ENCODE peak calls at places on chromosomes 1 and 21, in seven cellular contexts. L is IMR-90, Y is OCI-LY7, M is HCT116, D is fibroblast of lung, Q is PC-3, C is neural progenitor cell. I is an unnamed sample. For H4K20me1 and H3K36me3, the result is how much of the 10 kb centered on the place peaks cover.

GRCh38 chr1:93419344-93419743 is 28.6 kb upstream of the FNBP1L start:
- DNase-seq in L (no peak), M (no peak), Y (no peak), C (no peak), D (no peak), Q (no peak), I (no peak)

GRCh38 chr1:198605880-198606458 is 32.9 kb upstream of the PTPRC start:
- DNase-seq in D (peak), Y (no peak), M (no peak), C (peak), L (no peak), Q (peak), I (no peak)

GRCh38 chr1:48673725-48674124 is 103.0 kb downstream of the BEND5 start:
- DNase-seq in C (peak), Q (peak), D (no peak), Y (peak), L (no peak), M (peak), I (no peak)

GRCh38 chr1:93605812-93606512 is 75.7 kb downstream of the BCAR3 start:
- DNase-seq in Y (no peak), M (no peak), C (no peak), Q (peak), L (peak), D (peak), I (no peak)

GRCh38 chr1:193070395-193070753 is 11.0 kb downstream of the RO60 start:
- DNase-seq in C (no peak), L (no peak), M (no peak), Y (peak), Q (no peak), D (no peak), I (no peak)

GRCh38 chr1:88063605-88064004 is 620.5 kb upstream of the PKN2 start:
- DNase-seq in M (no peak), Y (no peak), Q (peak), D (no peak), L (peak), C (no peak), I (no peak)

GRCh38 chr1:225250432-225250831 is 177.4 kb downstream of the LBR start:
- DNase-seq in D (peak), L (no peak), Y (no peak), M (no peak), Q (no peak), C (no peak), I (no peak)

GRCh38 chr1:41447995-41448770 is 36.3 kb downstream of the EDN2 start:
- DNase-seq in Y (no peak), D (no peak), Q (no peak), C (no peak), M (no peak), L (no peak), I (peak)

GRCh38 chr1:3775498-3776230 is 3.1 kb downstream of the SMIM1 start:
- DNase-seq in Y (peak), M (peak), D (peak), C (peak), L (peak), Q (peak), I (no peak)

GRCh38 chr1:199312626-199313025 is 673.8 kb downstream of the PTPRC start:
- DNase-seq in D (no peak), M (no peak), Y (no peak), L (no peak), C (no peak), Q (peak), I (no peak)

GRCh38 chr1:59361766-59362165 is 64.9 kb downstream of the FGGY start:
- DNase-seq in M (no peak), C (no peak), Q (no peak), D (peak), Y (no peak), L (no peak), I (no peak)

DNA sequence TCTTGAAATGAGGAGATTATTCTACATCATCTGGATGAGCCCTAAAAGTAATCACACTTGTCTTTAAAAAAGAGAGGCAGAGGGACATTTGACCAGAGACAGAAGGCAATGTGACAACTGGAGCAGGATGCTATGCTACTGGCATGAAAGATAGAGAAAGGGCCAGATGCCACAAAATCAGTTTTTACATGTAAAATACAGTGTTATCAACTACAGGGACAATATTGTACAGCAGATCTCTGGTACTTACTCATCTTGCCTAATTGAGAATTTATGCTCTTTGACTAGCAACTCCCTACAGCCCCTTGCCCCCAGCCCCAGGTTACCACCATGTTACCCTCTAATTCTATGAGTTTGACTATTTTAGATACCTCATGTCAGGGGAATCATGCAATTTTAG is 633.4 kb downstream of the LTN1 start:
- DNase-seq in Y (no peak), M (no peak), C (no peak), Q (no peak), D (no peak), L (no peak), I (no peak)
- H4K20me1 ChIP-seq in Y (under half), M (under half), C (under half), Q (under half), D (under half), L (under half), I (under half)

GRCh38 chr21:19510653-19511052 is 1107.1 kb upstream of the TMPRSS15 start:
- DNase-seq in L (no peak), M (no peak), C (no peak), D (no peak), Y (no peak), Q (no peak), I (no peak)
- TF ChIP-seq CTCF in L (no peak), M (no peak), C (no peak), D (no peak), Y (no peak), Q (no peak), I (no peak)

GRCh38 chr1:233157245-233157644 is 138.3 kb downstream of the PCNX2 start:
- DNase-seq in Q (no peak), Y (no peak), C (no peak), L (no peak), D (no peak), M (no peak), I (no peak)
- H3K36me3 ChIP-seq in Q (under half), Y (under half), C (under half), L (under half), D (under half), M (under half), I (under half)

DNA sequence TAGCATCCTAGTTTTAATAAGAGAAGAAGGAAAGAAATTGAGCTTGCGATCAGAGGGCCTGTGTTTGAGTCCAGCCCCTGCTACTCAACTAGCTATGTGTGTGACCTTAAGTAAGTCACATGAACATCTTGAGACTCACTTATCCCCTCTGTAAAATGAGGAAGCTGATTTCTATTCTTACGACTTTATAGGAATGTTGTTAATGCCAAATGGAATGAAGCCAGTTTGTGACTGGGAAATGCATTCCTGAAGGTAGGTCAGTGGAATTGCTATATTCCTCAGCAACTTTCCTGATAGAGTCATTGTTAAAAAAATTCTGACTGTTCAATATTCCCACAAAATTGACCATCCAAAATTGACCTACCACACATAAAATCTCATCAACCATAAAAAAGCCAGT is 14.9 kb downstream of the FASLG start:
- DNase-seq in M (no peak), L (peak), C (no peak), Y (no peak), Q (peak), D (peak), I (no peak)
- H4K20me1 ChIP-seq in M (under half), L (under half), C (under half), Y (under half), Q (under half), D (under half), I (under half)

DNA sequence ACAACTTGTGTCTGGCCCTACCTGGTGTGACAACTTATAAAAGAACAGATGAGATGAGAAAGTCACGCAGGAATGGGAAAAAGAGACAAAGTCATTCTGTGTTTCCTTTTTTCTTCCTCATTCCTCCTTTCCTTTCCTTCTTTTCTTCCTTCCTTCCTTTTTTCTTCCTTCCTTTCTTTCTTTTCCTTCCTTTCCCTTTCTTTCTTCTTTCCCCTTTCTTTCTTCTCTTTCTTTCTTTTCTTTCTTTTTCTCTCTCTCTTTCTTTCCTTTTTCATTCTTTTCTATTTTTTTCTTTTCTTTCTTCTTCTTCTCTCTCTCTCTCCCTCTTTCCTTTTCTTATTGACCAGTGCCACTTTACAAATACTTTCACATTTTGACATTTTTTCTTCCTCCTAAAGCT is 239.7 kb downstream of the ATG4C start:
- DNase-seq in Y (no peak), C (no peak), M (no peak), L (no peak), D (no peak), Q (no peak), I (no peak)
- TF ChIP-seq CTCF in Y (no peak), C (no peak), M (no peak), L (no peak), D (no peak), Q (no peak), I (no peak)

I was measured in PC-9.